ENCODE peak calls at places on chromosomes 11 and 22, in seven cellular contexts. One of them, this sample, is unnamed.

GRCh38 chr11:62153087-62153395 is 29.2 kb downstream of the INCENP start:
- DNase-seq in tibial artery: no peak
- DNase-seq in K562: no peak
- DNase-seq in dorsolateral prefrontal cortex: no peak
- DNase-seq in BJ: no peak
- DNase-seq in mammary epithelial cell: no peak
- DNase-seq in pancreas: no peak
- DNase-seq in this sample: peak; percentile 5

GRCh38 chr11:99352642-99353041 is 331.9 kb downstream of the CNTN5 start:
- DNase-seq in K562: no peak
- DNase-seq in tibial artery: no peak
- DNase-seq in mammary epithelial cell: no peak
- DNase-seq in dorsolateral prefrontal cortex: no peak
- DNase-seq in pancreas: no peak
- DNase-seq in BJ: no peak
- DNase-seq in this sample: no peak

GRCh38 chr11:74170694-74171629 is at the start of the genes C2CD3 and PPME1:
- DNase-seq in K562: peak; percentile 92
- DNase-seq in pancreas: peak; percentile 99
- DNase-seq in BJ: peak; percentile 99
- DNase-seq in tibial artery: peak; percentile 99
- DNase-seq in mammary epithelial cell: peak; percentile 100
- DNase-seq in dorsolateral prefrontal cortex: peak; percentile 99
- DNase-seq in this sample: peak; percentile 100

GRCh38 chr11:112725636-112726035 is 235.6 kb upstream of the NCAM1 start:
- DNase-seq in dorsolateral prefrontal cortex: no peak
- DNase-seq in tibial artery: no peak
- DNase-seq in BJ: no peak
- DNase-seq in K562: no peak
- DNase-seq in mammary epithelial cell: no peak
- DNase-seq in pancreas: no peak
- DNase-seq in this sample: no peak

GRCh38 chr22:50544746-50545253 is 899 bp upstream of the KLHDC7B start:
- DNase-seq in dorsolateral prefrontal cortex: no peak
- DNase-seq in tibial artery: no peak
- DNase-seq in BJ: no peak
- DNase-seq in pancreas: no peak
- DNase-seq in mammary epithelial cell: peak; percentile 90
- DNase-seq in K562: no peak
- DNase-seq in this sample: peak; percentile 93

GRCh38 chr11:10556590-10556989 is 11.9 kb downstream of the LYVE1 start:
- DNase-seq in BJ: no peak
- DNase-seq in K562: no peak
- DNase-seq in dorsolateral prefrontal cortex: no peak
- DNase-seq in mammary epithelial cell: no peak
- DNase-seq in pancreas: no peak
- DNase-seq in tibial artery: no peak
- DNase-seq in this sample: peak; percentile 28

GRCh38 chr11:92894197-92894596 is 75.3 kb upstream of the MTNR1B start:
- DNase-seq in tibial artery: no peak
- DNase-seq in BJ: no peak
- DNase-seq in K562: no peak
- DNase-seq in dorsolateral prefrontal cortex: no peak
- DNase-seq in pancreas: no peak
- DNase-seq in mammary epithelial cell: peak; percentile 37
- DNase-seq in this sample: no peak

GRCh38 chr11:35347921-35348331 is 71.4 kb downstream of the SLC1A2 start:
- DNase-seq in tibial artery: no peak
- DNase-seq in dorsolateral prefrontal cortex: no peak
- DNase-seq in K562: no peak
- DNase-seq in pancreas: no peak
- DNase-seq in mammary epithelial cell: peak; percentile 51
- DNase-seq in BJ: peak; percentile 71
- DNase-seq in this sample: peak; percentile 50

GRCh38 chr11:65559951-65560537 is 1.9 kb upstream of the LTBP3 start:
- DNase-seq in dorsolateral prefrontal cortex: no peak
- DNase-seq in K562: no peak
- DNase-seq in pancreas: peak; percentile 34
- DNase-seq in BJ: no peak
- DNase-seq in mammary epithelial cell: peak; percentile 92
- DNase-seq in tibial artery: peak; percentile 72
- DNase-seq in this sample: peak; percentile 69

GRCh38 chr22:50508897-50509296 is 873 bp downstream of the NCAPH2 start:
- DNase-seq in BJ: no peak
- DNase-seq in K562: no peak
- DNase-seq in dorsolateral prefrontal cortex: no peak
- DNase-seq in tibial artery: no peak
- DNase-seq in mammary epithelial cell: no peak
- DNase-seq in pancreas: peak; percentile 2
- DNase-seq in this sample: no peak

GRCh38 chr11:76910620-76911414 is 50.1 kb downstream of the ACER3 start:
- DNase-seq in tibial artery: peak; percentile 59
- DNase-seq in mammary epithelial cell: no peak
- DNase-seq in K562: no peak
- DNase-seq in BJ: no peak
- DNase-seq in pancreas: no peak
- DNase-seq in dorsolateral prefrontal cortex: no peak
- DNase-seq in this sample: no peak

GRCh38 chr11:132914600-132914999 is 617.7 kb downstream of the OPCML start:
- DNase-seq in dorsolateral prefrontal cortex: no peak
- DNase-seq in BJ: no peak
- DNase-seq in tibial artery: no peak
- DNase-seq in mammary epithelial cell: peak; percentile 79
- DNase-seq in K562: no peak
- DNase-seq in pancreas: no peak
- DNase-seq in this sample: peak; percentile 27

GRCh38 chr11:114848027-114848426 is 169.7 kb downstream of the NXPE2 start:
- DNase-seq in BJ: no peak
- DNase-seq in mammary epithelial cell: no peak
- DNase-seq in pancreas: no peak
- DNase-seq in tibial artery: no peak
- DNase-seq in K562: no peak
- DNase-seq in dorsolateral prefrontal cortex: no peak
- DNase-seq in this sample: no peak

GRCh38 chr22:38218661-38219331 is 17.0 kb downstream of the MAFF start:
- DNase-seq in pancreas: peak; percentile 89
- DNase-seq in BJ: peak; percentile 78
- DNase-seq in tibial artery: peak; percentile 92
- DNase-seq in dorsolateral prefrontal cortex: no peak
- DNase-seq in mammary epithelial cell: peak; percentile 96
- DNase-seq in K562: no peak
- DNase-seq in this sample: peak; percentile 96

GRCh38 chr11:129932385-129933067 is 37.1 kb upstream of the NFRKB start:
- DNase-seq in mammary epithelial cell: peak; percentile 51
- DNase-seq in pancreas: no peak
- DNase-seq in BJ: no peak
- DNase-seq in tibial artery: no peak
- DNase-seq in dorsolateral prefrontal cortex: no peak
- DNase-seq in K562: no peak
- DNase-seq in this sample: peak; percentile 34

GRCh38 chr22:41636467-41636866 is 15.4 kb downstream of the XRCC6 start:
- DNase-seq in tibial artery: peak; percentile 54
- DNase-seq in dorsolateral prefrontal cortex: no peak
- DNase-seq in BJ: no peak
- DNase-seq in mammary epithelial cell: peak; percentile 60
- DNase-seq in pancreas: no peak
- DNase-seq in K562: no peak
- DNase-seq in this sample: peak; percentile 28

GRCh38 chr11:118364956-118365615 is 5.7 kb downstream of the UBE4A start:
- DNase-seq in tibial artery: no peak
- DNase-seq in BJ: no peak
- DNase-seq in K562: no peak
- DNase-seq in dorsolateral prefrontal cortex: no peak
- DNase-seq in mammary epithelial cell: no peak
- DNase-seq in pancreas: no peak
- DNase-seq in this sample: no peak

GRCh38 chr11:27282141-27282590 is 80.8 kb downstream of the CCDC34 start:
- DNase-seq in mammary epithelial cell: no peak
- DNase-seq in K562: no peak
- DNase-seq in BJ: peak; percentile 99
- DNase-seq in dorsolateral prefrontal cortex: no peak
- DNase-seq in tibial artery: peak; percentile 82
- DNase-seq in pancreas: no peak
- DNase-seq in this sample: no peak

GRCh38 chr11:111637885-111638284 is 35.6 kb downstream of the SIK2 start:
- DNase-seq in BJ: no peak
- DNase-seq in tibial artery: no peak
- DNase-seq in dorsolateral prefrontal cortex: no peak
- DNase-seq in mammary epithelial cell: no peak
- DNase-seq in K562: no peak
- DNase-seq in pancreas: no peak
- DNase-seq in this sample: no peak

GRCh38 chr11:116078101-116078561 is 573.9 kb upstream of the CADM1 start:
- DNase-seq in mammary epithelial cell: no peak
- DNase-seq in pancreas: no peak
- DNase-seq in dorsolateral prefrontal cortex: no peak
- DNase-seq in tibial artery: no peak
- DNase-seq in K562: no peak
- DNase-seq in BJ: no peak
- DNase-seq in this sample: no peak

GRCh38 chr22:37337204-37337943 is 55.1 kb downstream of the CYTH4 start:
- DNase-seq in mammary epithelial cell: peak; percentile 24
- DNase-seq in K562: no peak
- DNase-seq in tibial artery: no peak
- DNase-seq in BJ: no peak
- DNase-seq in dorsolateral prefrontal cortex: no peak
- DNase-seq in pancreas: peak; percentile 17
- DNase-seq in this sample: peak; percentile 20

GRCh38 chr11:118142081-118142480 is 10.5 kb downstream of the SCN4B start:
- DNase-seq in mammary epithelial cell: peak; percentile 84
- DNase-seq in dorsolateral prefrontal cortex: no peak
- DNase-seq in tibial artery: peak; percentile 7
- DNase-seq in BJ: no peak
- DNase-seq in pancreas: no peak
- DNase-seq in K562: no peak
- DNase-seq in this sample: peak; percentile 94

GRCh38 chr22:47572443-47572842 is 810.0 kb downstream of the TBC1D22A start:
- DNase-seq in K562: no peak
- DNase-seq in dorsolateral prefrontal cortex: no peak
- DNase-seq in pancreas: no peak
- DNase-seq in BJ: no peak
- DNase-seq in tibial artery: no peak
- DNase-seq in mammary epithelial cell: no peak
- DNase-seq in this sample: no peak

GRCh38 chr11:69008774-69009440 is 4.1 kb downstream of the MRGPRF start:
- DNase-seq in tibial artery: peak; percentile 97
- DNase-seq in dorsolateral prefrontal cortex: peak; percentile 34
- DNase-seq in mammary epithelial cell: peak; percentile 92
- DNase-seq in pancreas: peak; percentile 46
- DNase-seq in BJ: peak; percentile 96
- DNase-seq in K562: peak; percentile 76
- DNase-seq in this sample: peak; percentile 97
- H3K4me3 ChIP-seq in tibial artery: peak overlapping the region; percentile 70
- H3K4me3 ChIP-seq in dorsolateral prefrontal cortex: no peak overlapping the region
- H3K4me3 ChIP-seq in mammary epithelial cell: no peak overlapping the region
- H3K4me3 ChIP-seq in pancreas: no peak overlapping the region
- H3K4me3 ChIP-seq in BJ: no peak overlapping the region
- H3K4me3 ChIP-seq in K562: no peak overlapping the region
- H3K4me3 ChIP-seq in this sample: no peak overlapping the region

GRCh38 chr22:23182289-23183106 is 2.2 kb downstream of the BCR start:
- DNase-seq in tibial artery: no peak
- DNase-seq in pancreas: no peak
- DNase-seq in K562: no peak
- DNase-seq in mammary epithelial cell: peak; percentile 89
- DNase-seq in dorsolateral prefrontal cortex: no peak
- DNase-seq in BJ: no peak
- DNase-seq in this sample: peak; percentile 80
- TF ChIP-seq CTCF in tibial artery: no peak
- TF ChIP-seq CTCF in pancreas: no peak
- TF ChIP-seq CTCF in K562: no peak
- TF ChIP-seq CTCF in mammary epithelial cell: no peak
- TF ChIP-seq CTCF in dorsolateral prefrontal cortex: no peak
- TF ChIP-seq CTCF in BJ: no peak
- TF ChIP-seq CTCF in this sample: no peak

DNA sequence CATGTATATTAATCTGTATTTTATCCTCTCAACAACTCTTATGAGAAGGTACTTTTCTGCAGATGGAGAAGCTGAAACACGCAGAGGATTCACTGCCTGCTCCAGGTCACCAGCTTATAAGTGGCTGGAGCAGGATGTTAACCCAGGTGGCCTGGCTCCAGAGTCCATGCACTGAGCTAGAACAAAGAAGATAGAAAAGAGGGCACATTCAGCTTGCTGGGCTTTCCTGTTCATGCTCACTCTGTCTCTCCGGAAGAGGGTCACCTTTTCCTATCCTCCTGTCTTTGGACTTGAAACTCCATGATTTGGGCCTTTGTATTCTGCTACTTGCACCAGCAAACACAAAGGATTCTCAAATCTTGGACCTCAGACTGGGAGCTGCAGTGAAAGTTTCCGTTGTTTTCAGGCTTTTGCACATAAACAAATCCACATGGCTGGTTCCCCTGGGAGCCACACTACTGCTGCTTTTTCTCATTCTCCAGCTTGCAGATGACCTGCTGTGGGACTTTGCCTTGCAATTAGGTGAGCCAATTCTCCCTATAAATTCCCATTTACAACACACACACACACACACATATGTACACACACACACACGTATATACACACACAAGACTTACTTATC is 117.3 kb upstream of the GRK3 start:
- DNase-seq in tibial artery: no peak
- DNase-seq in BJ: no peak
- DNase-seq in mammary epithelial cell: no peak
- DNase-seq in dorsolateral prefrontal cortex: no peak
- DNase-seq in pancreas: no peak
- DNase-seq in K562: peak; percentile 5
- DNase-seq in this sample: no peak
- H3K4me3 ChIP-seq in tibial artery: no peak overlapping the region
- H3K4me3 ChIP-seq in BJ: no peak overlapping the region
- H3K4me3 ChIP-seq in mammary epithelial cell: no peak overlapping the region
- H3K4me3 ChIP-seq in dorsolateral prefrontal cortex: peak overlapping the region; percentile 81
- H3K4me3 ChIP-seq in pancreas: no peak overlapping the region
- H3K4me3 ChIP-seq in K562: peak overlapping the region; percentile 73
- H3K4me3 ChIP-seq in this sample: no peak overlapping the region

GRCh38 chr11:64524534-64525042 is 66.4 kb upstream of the SLC22A12 start:
- DNase-seq in mammary epithelial cell: no peak
- DNase-seq in K562: no peak
- DNase-seq in dorsolateral prefrontal cortex: no peak
- DNase-seq in BJ: no peak
- DNase-seq in pancreas: no peak
- DNase-seq in tibial artery: peak; percentile 47
- DNase-seq in this sample: no peak

GRCh38 chr11:64523456-64524187 is 67.4 kb upstream of the SLC22A12 start:
- DNase-seq in dorsolateral prefrontal cortex: no peak
- DNase-seq in tibial artery: peak; percentile 20
- DNase-seq in K562: no peak
- DNase-seq in pancreas: no peak
- DNase-seq in mammary epithelial cell: no peak
- DNase-seq in BJ: no peak
- DNase-seq in this sample: no peak

GRCh38 chr11:64526356-64526755 is 64.7 kb upstream of the SLC22A12 start:
- DNase-seq in dorsolateral prefrontal cortex: no peak
- DNase-seq in pancreas: no peak
- DNase-seq in BJ: no peak
- DNase-seq in mammary epithelial cell: no peak
- DNase-seq in K562: no peak
- DNase-seq in tibial artery: peak; percentile 46
- DNase-seq in this sample: no peak

GRCh38 chr11:64526795-64527194 is 64.2 kb upstream of the SLC22A12 start:
- DNase-seq in dorsolateral prefrontal cortex: no peak
- DNase-seq in tibial artery: no peak
- DNase-seq in BJ: no peak
- DNase-seq in mammary epithelial cell: no peak
- DNase-seq in pancreas: no peak
- DNase-seq in K562: no peak
- DNase-seq in this sample: no peak

GRCh38 chr11:64525711-64526110 is 65.3 kb upstream of the SLC22A12 start:
- DNase-seq in BJ: no peak
- DNase-seq in tibial artery: peak; percentile 53
- DNase-seq in pancreas: no peak
- DNase-seq in K562: no peak
- DNase-seq in mammary epithelial cell: no peak
- DNase-seq in dorsolateral prefrontal cortex: no peak
- DNase-seq in this sample: no peak
- TF ChIP-seq CTCF in BJ: no peak
- TF ChIP-seq CTCF in tibial artery: no peak
- TF ChIP-seq CTCF in pancreas: no peak
- TF ChIP-seq CTCF in K562: no peak
- TF ChIP-seq CTCF in mammary epithelial cell: no peak
- TF ChIP-seq CTCF in dorsolateral prefrontal cortex: no peak
- TF ChIP-seq CTCF in this sample: no peak